ENCODE peak calls at places on chromosomes 5 and 9, in four cellular contexts. One of them, this sample, is unnamed.

GRCh38 chr5:117337064-117337749 is 762.6 kb upstream of the SEMA6A start:
- DNase-seq in HepG2: no peak
- DNase-seq in H1: no peak
- DNase-seq in GM12878: no peak
- DNase-seq in this sample: no peak

GRCh38 chr5:142671801-142672200 is 14.1 kb downstream of the FGF1 start:
- DNase-seq in HepG2: no peak
- DNase-seq in H1: no peak
- DNase-seq in GM12878: no peak
- DNase-seq in this sample: no peak

GRCh38 chr9:121780641-121781040 is 129.2 kb downstream of the DAB2IP start:
- DNase-seq in H1: no peak
- DNase-seq in GM12878: no peak
- DNase-seq in HepG2: no peak
- DNase-seq in this sample: no peak

GRCh38 chr5:83711982-83712601 is 8.6 kb downstream of the HAPLN1 start:
- DNase-seq in HepG2: peak
- DNase-seq in H1: no peak
- DNase-seq in GM12878: no peak
- DNase-seq in this sample: no peak

GRCh38 chr9:71587576-71588362 is 180.5 kb downstream of the CEMIP2 start:
- DNase-seq in GM12878: no peak
- DNase-seq in H1: no peak
- DNase-seq in HepG2: no peak
- DNase-seq in this sample: no peak

GRCh38 chr9:6592231-6592630 is 53.3 kb downstream of the GLDC start:
- DNase-seq in HepG2: peak
- DNase-seq in GM12878: no peak
- DNase-seq in H1: no peak
- DNase-seq in this sample: no peak

GRCh38 chr5:54997081-54997480 is 11.7 kb upstream of the ESM1 start:
- DNase-seq in H1: no peak
- DNase-seq in HepG2: no peak
- DNase-seq in GM12878: no peak
- DNase-seq in this sample: no peak

GRCh38 chr9:128729766-128730517 is 6.0 kb upstream of the ZDHHC12 start:
- DNase-seq in HepG2: no peak
- DNase-seq in H1: no peak
- DNase-seq in GM12878: no peak
- DNase-seq in this sample: no peak

GRCh38 chr5:154031923-154032489 is 6.7 kb downstream of the FAM114A2 start:
- DNase-seq in HepG2: no peak
- DNase-seq in H1: no peak
- DNase-seq in GM12878: no peak
- DNase-seq in this sample: no peak

GRCh38 chr5:60586307-60586901 is 113.6 kb downstream of the DEPDC1B start:
- DNase-seq in HepG2: peak
- DNase-seq in GM12878: no peak
- DNase-seq in H1: no peak
- DNase-seq in this sample: no peak

GRCh38 chr5:53343187-53343586 is 137.2 kb upstream of the FST start:
- DNase-seq in H1: no peak
- DNase-seq in GM12878: no peak
- DNase-seq in HepG2: no peak
- DNase-seq in this sample: no peak

GRCh38 chr5:133869675-133869978 is 98.8 kb downstream of the C5orf15 start:
- DNase-seq in GM12878: no peak
- DNase-seq in HepG2: no peak
- DNase-seq in H1: no peak
- DNase-seq in this sample: no peak

GRCh38 chr9:37988041-37988440 is 81.0 kb downstream of the SHB start:
- DNase-seq in GM12878: no peak
- DNase-seq in HepG2: no peak
- DNase-seq in H1: no peak
- DNase-seq in this sample: no peak

GRCh38 chr5:169302491-169303118 is 1.7 kb upstream of the SLIT3 start:
- DNase-seq in H1: no peak
- DNase-seq in HepG2: peak
- DNase-seq in GM12878: peak
- DNase-seq in this sample: peak
- TF ChIP-seq ZNF274 in H1: no peak
- TF ChIP-seq ZNF274 in HepG2: no peak
- TF ChIP-seq ZNF274 in GM12878: no peak
- TF ChIP-seq ZNF274 in this sample: no peak

DNA sequence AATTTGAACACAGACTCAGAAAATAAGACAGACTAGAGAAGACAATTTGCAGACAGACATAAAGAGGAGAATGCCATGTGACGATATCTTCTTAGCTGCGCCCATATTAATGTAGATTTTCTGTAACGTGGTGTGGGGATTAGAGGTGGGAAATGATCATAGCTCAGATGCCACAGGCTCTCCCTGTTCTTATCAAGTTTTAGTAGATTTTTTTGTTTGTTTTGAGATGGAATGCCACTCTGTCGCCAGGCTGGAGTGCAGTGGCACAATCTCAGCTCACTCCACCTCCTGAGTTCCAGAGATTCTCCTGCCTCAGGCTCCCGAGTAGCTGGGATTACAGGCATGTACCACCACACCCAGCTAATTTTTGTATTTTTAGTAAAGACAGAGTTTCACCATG is 59.4 kb downstream of the VPS13A start:
- DNase-seq in GM12878: no peak
- DNase-seq in H1: no peak
- DNase-seq in HepG2: peak
- DNase-seq in this sample: no peak
- TF ChIP-seq SUZ12 in GM12878: no peak
- TF ChIP-seq SUZ12 in H1: no peak
- TF ChIP-seq SUZ12 in HepG2: no peak
- TF ChIP-seq SUZ12 in this sample: no peak

GRCh38 chr9:135070198-135070951 is 17.1 kb upstream of the OLFM1 start:
- DNase-seq in H1: no peak
- DNase-seq in GM12878: no peak
- DNase-seq in HepG2: no peak
- DNase-seq in this sample: no peak
- TF ChIP-seq ZNF274 in H1: no peak
- TF ChIP-seq ZNF274 in GM12878: no peak
- TF ChIP-seq ZNF274 in HepG2: no peak
- TF ChIP-seq ZNF274 in this sample: no peak

DNA sequence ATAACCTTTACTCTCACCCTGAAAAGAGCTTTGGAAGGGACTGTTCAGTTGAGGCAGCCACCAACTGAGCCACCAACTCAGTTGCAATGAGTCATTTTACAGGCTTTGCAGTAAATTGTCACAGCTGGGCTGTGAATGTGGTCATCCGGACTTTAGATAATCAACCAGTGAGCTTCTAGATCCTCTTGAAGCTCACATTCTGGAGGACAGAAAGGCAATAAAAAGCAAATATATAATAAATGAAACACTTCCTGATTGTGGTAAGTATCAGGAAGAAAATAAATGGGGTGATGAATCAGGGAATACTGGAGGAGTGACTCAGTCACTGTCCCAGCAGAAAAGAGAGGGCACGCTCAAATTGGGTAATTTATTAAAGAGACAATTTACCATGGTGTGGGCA is 13.2 kb upstream of the C5orf58 start:
- DNase-seq in HepG2: no peak
- DNase-seq in GM12878: no peak
- DNase-seq in H1: no peak
- DNase-seq in this sample: no peak
- TF ChIP-seq SUZ12 in HepG2: no peak
- TF ChIP-seq SUZ12 in GM12878: no peak
- TF ChIP-seq SUZ12 in H1: no peak
- TF ChIP-seq SUZ12 in this sample: no peak

DNA sequence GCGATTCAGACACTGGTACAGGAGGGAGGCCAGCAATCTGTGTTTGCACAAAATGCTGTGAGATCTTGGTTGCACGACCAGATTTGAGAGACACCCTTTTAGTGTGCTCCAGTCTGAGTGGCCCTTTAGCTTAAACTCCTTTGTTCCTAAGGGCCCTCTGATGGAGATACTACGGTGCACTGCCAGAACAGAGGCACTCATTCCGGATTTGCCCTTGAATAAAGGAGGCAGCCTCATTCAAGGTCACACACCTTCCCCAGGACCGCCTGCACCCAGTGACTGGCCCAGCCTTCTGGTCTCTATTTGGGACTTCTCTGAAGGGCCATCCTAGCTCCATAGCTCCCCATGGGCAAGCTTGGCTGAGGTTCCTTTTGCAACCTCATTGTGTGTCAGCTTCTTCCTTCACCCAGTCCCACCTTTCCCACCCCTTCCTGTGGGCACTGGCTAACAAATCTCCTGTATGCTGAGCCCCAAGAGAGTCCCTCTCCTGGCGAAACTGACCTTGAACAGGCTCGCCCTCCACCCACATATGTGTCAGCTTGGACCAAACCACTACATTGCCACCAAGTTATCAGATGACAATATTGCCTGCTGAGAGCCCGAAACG is 191.7 kb downstream of the GABBR2 start:
- DNase-seq in GM12878: no peak
- DNase-seq in H1: no peak
- DNase-seq in HepG2: no peak
- DNase-seq in this sample: no peak
- TF ChIP-seq ZNF274 in GM12878: no peak
- TF ChIP-seq ZNF274 in H1: no peak
- TF ChIP-seq ZNF274 in HepG2: no peak
- TF ChIP-seq ZNF274 in this sample: no peak

GRCh38 chr5:112491257-112491656 is 72.2 kb upstream of the EPB41L4A start:
- DNase-seq in H1: no peak
- DNase-seq in HepG2: peak
- DNase-seq in GM12878: no peak
- DNase-seq in this sample: no peak
- TF ChIP-seq SUZ12 in H1: no peak
- TF ChIP-seq SUZ12 in HepG2: no peak
- TF ChIP-seq SUZ12 in GM12878: no peak
- TF ChIP-seq SUZ12 in this sample: no peak

GRCh38 chr5:90344693-90345092 is 64.9 kb downstream of the CETN3 start:
- DNase-seq in H1: no peak
- DNase-seq in GM12878: no peak
- DNase-seq in HepG2: no peak
- DNase-seq in this sample: no peak
- TF ChIP-seq ZNF274 in H1: no peak
- TF ChIP-seq ZNF274 in GM12878: no peak
- TF ChIP-seq ZNF274 in HepG2: no peak
- TF ChIP-seq ZNF274 in this sample: no peak

GRCh38 chr5:36155291-36155690 is 3.4 kb downstream of the SKP2 start:
- DNase-seq in HepG2: no peak
- DNase-seq in GM12878: no peak
- DNase-seq in H1: no peak
- DNase-seq in this sample: no peak

GRCh38 chr5:36153299-36153677 is 1.4 kb downstream of the SKP2 start:
- DNase-seq in HepG2: no peak
- DNase-seq in H1: no peak
- DNase-seq in GM12878: no peak
- DNase-seq in this sample: no peak

GRCh38 chr5:36152324-36153298 is 700 bp downstream of the SKP2 start:
- DNase-seq in H1: no peak
- DNase-seq in GM12878: no peak
- DNase-seq in HepG2: no peak
- DNase-seq in this sample: no peak

GRCh38 chr5:36151434-36152323 is at the start of the genes LMBRD2 and SKP2:
- DNase-seq in GM12878: peak
- DNase-seq in H1: peak
- DNase-seq in HepG2: peak
- DNase-seq in this sample: peak

GRCh38 chr5:36153727-36154126 is 1.8 kb downstream of the SKP2 start:
- DNase-seq in GM12878: no peak
- DNase-seq in HepG2: peak
- DNase-seq in H1: no peak
- DNase-seq in this sample: no peak
- TF ChIP-seq SUZ12 in GM12878: no peak
- TF ChIP-seq SUZ12 in HepG2: no peak
- TF ChIP-seq SUZ12 in H1: no peak
- TF ChIP-seq SUZ12 in this sample: no peak

GRCh38 chr5:180608572-180609310 is 17.4 kb upstream of the SCGB3A1 start:
- DNase-seq in H1: no peak
- DNase-seq in GM12878: no peak
- DNase-seq in HepG2: no peak
- DNase-seq in this sample: no peak
- TF ChIP-seq ZNF274 in H1: no peak
- TF ChIP-seq ZNF274 in GM12878: no peak
- TF ChIP-seq ZNF274 in HepG2: no peak
- TF ChIP-seq ZNF274 in this sample: no peak